ENCODE peak calls at places on chromosomes 13 and 19, in seven cellular contexts. X is psoas muscle, R is IMR-90, Y is left lung, Z is PC-3, I is body of pancreas, S is pancreas. B is an unnamed sample. For H3K27me3 and H3K4me1, the result is how much of the 10 kb centered on the place peaks cover.

GRCh38 chr19:35294328-35294727 is 2.4 kb downstream of the MAG start:
- DNase-seq in X (no peak), R (no peak), Y (no peak), Z (no peak), I (no peak), S (no peak), B (no peak)

GRCh38 chr19:29170554-29170953 is 42.4 kb downstream of the UQCRFS1 start:
- DNase-seq in X (no peak), R (no peak), Y (no peak), Z (no peak), I (no peak), S (no peak), B (no peak)

GRCh38 chr13:73171242-73171641 is 112.4 kb downstream of the KLF5 start:
- DNase-seq in X (no peak), R (no peak), Y (no peak), Z (peak), I (no peak), S (no peak), B (no peak)

GRCh38 chr13:50735071-50735470 is 108.4 kb downstream of the DLEU7 start:
- DNase-seq in X (no peak), R (no peak), Y (no peak), Z (no peak), I (no peak), S (no peak), B (no peak)

GRCh38 chr19:2719910-2720776 is 1.0 kb downstream of the DIRAS1 start:
- DNase-seq in X (no peak), R (peak), Y (no peak), Z (no peak), I (peak), S (no peak), B (no peak)

GRCh38 chr13:88526186-88526852 is 855.1 kb downstream of the SLITRK5 start:
- DNase-seq in X (no peak), R (no peak), Y (no peak), Z (no peak), I (no peak), S (no peak), B (no peak)

GRCh38 chr19:57587529-57587928 is 3.6 kb downstream of the ZIK1 start:
- DNase-seq in X (no peak), R (peak), Y (no peak), Z (peak), I (no peak), S (no peak), B (no peak)

GRCh38 chr13:32938907-32939306 is 77.3 kb upstream of the KL start:
- DNase-seq in X (no peak), R (peak), Y (no peak), Z (peak), I (no peak), S (no peak), B (no peak)

GRCh38 chr13:30908416-30908980 is 2.4 kb downstream of the MEDAG start:
- DNase-seq in X (no peak), R (peak), Y (no peak), Z (no peak), I (no peak), S (no peak), B (no peak)

DNA sequence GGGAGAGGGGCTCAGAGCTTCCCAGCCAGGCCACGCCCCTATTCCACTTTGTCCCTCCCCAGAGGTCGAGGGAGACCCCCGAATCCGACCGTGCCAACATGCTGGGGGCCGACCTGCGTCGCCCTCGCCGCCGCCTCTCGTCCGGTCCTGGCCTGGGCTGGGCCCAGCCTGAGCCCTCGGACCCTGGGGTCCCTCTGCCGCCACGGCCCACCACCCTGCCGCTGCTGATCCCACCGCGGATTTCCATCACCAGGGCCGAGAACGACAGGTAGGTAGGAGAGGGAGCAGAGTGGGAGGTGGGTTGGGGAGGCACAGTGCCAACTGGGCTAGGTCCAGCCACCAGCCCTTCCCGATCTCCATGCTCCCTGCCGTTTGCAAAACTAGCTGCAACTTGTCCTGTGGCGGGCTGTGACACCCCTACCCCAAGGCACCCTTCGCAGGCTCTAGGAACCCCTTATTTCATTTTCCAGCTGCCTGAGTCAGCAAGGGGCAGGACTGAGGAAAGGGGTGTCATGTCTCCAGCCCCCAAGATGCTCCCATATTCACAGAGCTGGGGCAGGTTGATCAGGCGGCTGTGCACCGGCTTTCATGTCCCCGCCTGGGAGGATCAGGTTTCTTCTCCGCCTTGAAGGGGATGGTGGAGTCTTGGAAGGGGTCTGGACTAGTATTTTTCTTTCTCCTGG is 2.6 kb upstream of the PDE4A start:
- DNase-seq in X (no peak), R (no peak), Y (no peak), Z (peak), I (no peak), S (no peak), B (no peak)
- H3K27me3 ChIP-seq in X (under half), R (under half), Y (half or more), Z (half or more), I (under half), S (under half), B (under half)

GRCh38 chr13:28539625-28540286 is 44.8 kb upstream of the FLT1 start:
- DNase-seq in X (no peak), R (no peak), Y (no peak), Z (no peak), I (no peak), S (no peak), B (no peak)

GRCh38 chr13:28540612-28541011 is 45.7 kb upstream of the FLT1 start:
- DNase-seq in X (no peak), R (peak), Y (no peak), Z (peak), I (no peak), S (no peak), B (no peak)

GRCh38 chr13:28537149-28537548 is 42.2 kb upstream of the FLT1 start:
- DNase-seq in X (no peak), R (no peak), Y (no peak), Z (no peak), I (no peak), S (no peak), B (no peak)

GRCh38 chr13:28536371-28536770 is 41.4 kb upstream of the FLT1 start:
- DNase-seq in X (no peak), R (no peak), Y (no peak), Z (no peak), I (no peak), S (no peak), B (no peak)

DNA sequence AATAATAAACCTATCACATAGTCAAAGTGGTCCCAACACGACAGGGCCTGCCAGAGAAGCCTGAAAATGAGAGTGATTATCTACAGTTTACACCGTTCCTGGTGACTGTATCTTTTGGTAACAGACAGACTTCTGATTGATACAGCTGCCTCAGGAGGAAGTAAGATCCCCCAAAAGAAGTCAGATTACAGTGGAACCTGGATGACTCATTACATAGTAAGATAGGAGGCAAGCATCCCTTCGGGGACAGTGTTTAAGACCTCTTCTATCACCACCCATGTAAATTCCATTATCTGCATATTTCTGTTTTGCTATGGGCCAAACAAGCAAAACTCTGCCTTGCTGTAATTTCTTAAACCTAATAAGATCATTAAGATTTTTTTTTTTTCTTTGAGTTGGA is 44.0 kb upstream of the FLT1 start:
- DNase-seq in X (no peak), R (no peak), Y (no peak), Z (no peak), I (no peak), S (no peak), B (no peak)
- H3K4me1 ChIP-seq in X (under half), R (under half), Y (under half), Z (under half), I (under half), S (under half), B (under half)

GRCh38 chr19:45899919-45900589 is 2.4 kb downstream of the MYPOP start:
- DNase-seq in X (no peak), R (no peak), Y (no peak), Z (no peak), I (no peak), S (no peak), B (no peak)
- H3K4me3 ChIP-seq in X (no peak), R (no peak), Y (no peak), Z (no peak), I (no peak), S (no peak), B (no peak)

GRCh38 chr13:111115841-111116500 is 861 bp downstream of the ARHGEF7 start:
- DNase-seq in X (peak), R (peak), Y (no peak), Z (peak), I (peak), S (no peak), B (no peak)

GRCh38 chr13:111117289-111117688 is 2.2 kb downstream of the ARHGEF7 start:
- DNase-seq in X (no peak), R (no peak), Y (no peak), Z (no peak), I (no peak), S (no peak), B (no peak)

GRCh38 chr13:111114362-111115050 is 604 bp upstream of the ARHGEF7 start:
- DNase-seq in X (peak), R (peak), Y (no peak), Z (no peak), I (peak), S (no peak), B (no peak)

GRCh38 chr13:111116830-111117229 is 1.7 kb downstream of the ARHGEF7 start:
- DNase-seq in X (no peak), R (peak), Y (no peak), Z (no peak), I (no peak), S (no peak), B (no peak)

DNA sequence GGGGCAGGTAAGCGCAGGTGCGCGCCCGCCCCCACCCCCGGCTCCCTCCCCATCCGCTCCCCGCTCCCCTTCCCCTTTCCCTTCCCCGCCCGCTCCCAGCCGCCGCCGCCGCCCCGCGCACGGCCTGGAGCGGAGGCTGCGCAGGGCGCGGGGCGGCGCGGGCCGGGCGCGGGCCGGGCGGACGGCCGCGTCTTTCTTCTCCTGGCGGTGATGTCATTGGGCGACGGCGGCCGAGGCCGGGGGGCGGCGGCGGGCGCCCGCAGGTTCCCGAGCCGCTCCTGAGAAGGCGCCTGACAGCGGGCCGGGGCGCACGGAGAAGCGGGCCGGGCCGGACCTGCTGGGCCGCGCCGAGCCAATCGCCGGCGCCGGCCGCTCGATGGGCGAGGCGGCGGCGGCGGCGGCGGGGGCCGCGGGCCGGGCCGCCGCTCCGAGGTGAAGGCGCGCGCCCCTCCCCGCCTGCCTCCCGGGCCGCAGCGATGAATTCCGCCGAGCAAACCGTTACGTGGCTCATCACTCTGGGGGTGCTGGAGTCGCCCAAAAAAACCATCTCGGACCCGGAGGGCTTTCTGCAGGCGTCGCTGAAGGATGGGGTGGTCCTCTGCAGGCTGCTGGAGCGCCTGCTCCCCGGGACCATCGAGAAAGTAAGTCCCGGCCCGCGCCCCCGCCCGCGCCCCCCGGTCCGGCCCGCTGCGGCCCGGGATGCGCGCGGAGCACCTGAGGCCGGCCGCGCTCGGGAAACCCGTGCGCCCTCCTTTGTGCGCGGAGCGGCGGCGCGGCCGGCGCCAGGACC is at the start of gene ARHGEF7:
- DNase-seq in X (peak), R (no peak), Y (no peak), Z (no peak), I (peak), S (no peak), B (no peak)
- H3K27me3 ChIP-seq in X (under half), R (half or more), Y (half or more), Z (half or more), I (under half), S (under half), B (under half)

B was measured in effector memory CD4-positive, alpha-beta T cell.